ENCODE peak calls at places on chromosomes 7 and 10, in four cellular contexts. P, U, D and Z are unnamed samples.

GRCh38 chr10:69146756-69147155 is 22.8 kb downstream of the VPS26A start:
- DNase-seq in P (no peak), D (no peak), U (no peak), Z (no peak)

GRCh38 chr7:1986366-1987083 is 246.2 kb downstream of the MAD1L1 start:
- DNase-seq in P (no peak), D (no peak), U (no peak), Z (peak)

GRCh38 chr7:92955081-92955480 is 118.7 kb upstream of the CDK6 start:
- DNase-seq in D (no peak), U (no peak), P (no peak), Z (no peak)

GRCh38 chr7:74525881-74526280 is 72.2 kb downstream of the GTF2IRD1 start:
- DNase-seq in U (no peak), D (no peak), P (no peak), Z (no peak)

GRCh38 chr10:6494934-6495592 is 85.0 kb downstream of the PRKCQ start:
- DNase-seq in D (no peak), U (no peak), P (peak), Z (peak)

GRCh38 chr7:95267754-95268153 is 56.6 kb downstream of the PON1 start:
- DNase-seq in P (no peak), U (no peak), D (no peak), Z (no peak)

GRCh38 chr10:129949411-129950335 is 14.4 kb downstream of the EBF3 start:
- DNase-seq in P (peak), D (peak), U (no peak), Z (no peak)

GRCh38 chr7:18361756-18362155 is 133.8 kb upstream of the HDAC9 start:
- DNase-seq in D (peak), P (peak), U (no peak), Z (no peak)

GRCh38 chr7:135240446-135240845 is 6.8 kb downstream of the STRA8 start:
- DNase-seq in U (peak), P (no peak), D (no peak), Z (no peak)

GRCh38 chr10:44293842-44294241 is 91.1 kb downstream of the CXCL12 start:
- DNase-seq in U (peak), P (no peak), D (peak), Z (no peak)

GRCh38 chr10:72089618-72090017 is 1.3 kb upstream of the SPOCK2 start:
- DNase-seq in P (no peak), U (no peak), D (no peak), Z (no peak)

GRCh38 chr7:143979359-143979758 is 20.8 kb upstream of the OR6B1 start:
- DNase-seq in P (peak), U (no peak), D (no peak), Z (no peak)

GRCh38 chr7:85186083-85186520 is 754 bp downstream of the SEMA3D start:
- DNase-seq in D (peak), U (peak), P (peak), Z (no peak)

GRCh38 chr7:68185641-68186040 is 1189.0 kb downstream of the TYW1 start:
- DNase-seq in D (no peak), P (no peak), U (no peak), Z (no peak)

GRCh38 chr7:36526720-36527548 is 137.3 kb downstream of the ANLN start:
- DNase-seq in U (no peak), P (peak), D (no peak), Z (no peak)

GRCh38 chr10:112249722-112250121 is 33.5 kb upstream of the TECTB start:
- DNase-seq in P (no peak), D (no peak), U (no peak), Z (no peak)

GRCh38 chr10:69435966-69436520 is 15.2 kb upstream of the TSPAN15 start:
- DNase-seq in P (no peak), U (no peak), D (no peak), Z (no peak)

GRCh38 chr7:37945336-37945735 is 24.9 kb downstream of the EPDR1 start:
- DNase-seq in D (no peak), P (no peak), U (no peak), Z (no peak)

GRCh38 chr10:17891435-17891834 is 60.3 kb upstream of the SLC39A12 start:
- DNase-seq in U (no peak), P (no peak), D (no peak), Z (no peak)

GRCh38 chr10:188546-188945 is 53.3 kb downstream of the ZMYND11 start:
- DNase-seq in P (peak), U (no peak), D (no peak), Z (no peak)
- H3K27ac ChIP-seq in P (peak), U (no peak), D (no peak), Z (no peak)

GRCh38 chr7:41912851-41913580 is 210.1 kb upstream of the INHBA start:
- DNase-seq in D (no peak), P (no peak), U (no peak), Z (no peak)

GRCh38 chr7:41918597-41918996 is 215.7 kb upstream of the INHBA start:
- DNase-seq in U (peak), P (peak), D (no peak), Z (no peak)

GRCh38 chr7:41915861-41916260 is 213.0 kb upstream of the INHBA start:
- DNase-seq in D (no peak), U (no peak), P (peak), Z (no peak)

GRCh38 chr7:41912426-41912825 is 209.5 kb upstream of the INHBA start:
- DNase-seq in D (no peak), P (no peak), U (no peak), Z (no peak)

DNA sequence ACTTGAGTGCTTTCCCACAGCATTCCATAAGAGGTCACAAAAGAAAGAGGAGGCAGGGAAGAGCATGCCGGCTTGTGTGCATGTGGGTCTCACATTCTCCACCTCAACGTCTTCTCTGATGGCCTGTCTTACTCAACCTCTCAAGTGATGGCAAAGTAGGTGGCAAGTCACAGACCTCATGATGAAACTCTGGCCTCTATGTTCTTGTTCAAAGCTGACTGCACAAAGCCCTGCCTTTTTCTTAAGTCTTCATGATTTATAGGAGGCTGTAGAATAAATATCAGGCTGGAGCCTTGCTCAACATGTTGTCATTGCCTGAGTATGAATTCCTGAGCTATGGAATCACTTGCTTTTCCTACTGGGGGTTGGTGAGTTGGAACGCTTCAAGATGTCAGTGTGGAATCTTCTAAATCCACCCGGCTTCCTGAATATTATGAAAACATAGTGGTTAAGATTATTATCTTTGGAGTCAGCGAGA is 213.6 kb upstream of the INHBA start:
- DNase-seq in D (no peak), P (peak), U (no peak), Z (no peak)
- H3K27ac ChIP-seq in D (no peak), P (peak), U (no peak), Z (no peak)

DNA sequence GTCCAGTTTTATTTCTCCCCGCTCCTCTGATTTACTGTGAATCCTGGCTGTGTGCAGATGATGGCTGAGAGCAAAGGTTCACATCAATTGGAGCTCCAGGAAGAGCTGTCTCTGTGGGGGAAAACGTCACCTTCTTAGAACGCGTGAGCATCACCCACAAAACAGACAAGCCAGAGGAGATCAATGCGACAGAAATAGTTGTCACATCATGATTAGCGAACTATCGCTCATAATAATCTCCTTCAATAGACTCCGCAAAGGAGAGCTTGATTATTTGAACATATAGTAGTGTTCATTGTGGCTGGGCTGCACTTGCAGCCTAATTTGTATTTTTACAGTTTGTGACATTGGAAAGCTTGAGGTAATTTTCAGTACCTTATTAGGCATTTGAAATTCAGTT is 276.9 kb upstream of the PFKP start:
- DNase-seq in D (no peak), U (no peak), P (no peak), Z (no peak)
- H3K27ac ChIP-seq in D (no peak), U (no peak), P (no peak), Z (no peak)

DNA sequence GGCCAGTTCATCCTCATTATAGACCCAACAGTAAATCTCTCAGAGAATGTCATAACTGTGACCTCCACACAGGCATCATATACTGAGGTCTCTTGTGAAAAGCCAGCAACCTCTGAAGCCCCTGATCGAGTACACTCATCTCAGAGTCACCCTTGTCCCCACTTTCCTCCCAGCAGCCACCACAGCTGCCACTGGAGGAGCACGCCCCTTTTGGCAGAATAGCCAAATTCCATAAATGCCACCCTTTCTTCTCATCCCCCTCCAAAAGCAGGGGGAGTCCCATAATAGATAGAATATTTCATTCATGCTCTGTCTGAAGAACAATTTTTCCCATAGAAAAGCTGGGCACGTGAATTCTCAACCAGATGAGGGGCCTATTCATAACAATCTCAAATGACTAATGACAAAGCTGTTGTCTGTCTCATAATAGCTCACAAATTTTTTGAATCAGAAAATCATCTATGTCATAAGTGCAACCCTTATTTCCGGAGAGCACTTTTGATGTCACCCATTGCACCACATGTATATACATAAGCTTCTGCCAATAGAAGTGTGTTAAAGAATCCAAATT is 47.4 kb downstream of the SGMS1 start:
- DNase-seq in D (no peak), P (peak), U (no peak), Z (no peak)
- H3K27ac ChIP-seq in D (no peak), P (no peak), U (peak), Z (no peak)

DNA sequence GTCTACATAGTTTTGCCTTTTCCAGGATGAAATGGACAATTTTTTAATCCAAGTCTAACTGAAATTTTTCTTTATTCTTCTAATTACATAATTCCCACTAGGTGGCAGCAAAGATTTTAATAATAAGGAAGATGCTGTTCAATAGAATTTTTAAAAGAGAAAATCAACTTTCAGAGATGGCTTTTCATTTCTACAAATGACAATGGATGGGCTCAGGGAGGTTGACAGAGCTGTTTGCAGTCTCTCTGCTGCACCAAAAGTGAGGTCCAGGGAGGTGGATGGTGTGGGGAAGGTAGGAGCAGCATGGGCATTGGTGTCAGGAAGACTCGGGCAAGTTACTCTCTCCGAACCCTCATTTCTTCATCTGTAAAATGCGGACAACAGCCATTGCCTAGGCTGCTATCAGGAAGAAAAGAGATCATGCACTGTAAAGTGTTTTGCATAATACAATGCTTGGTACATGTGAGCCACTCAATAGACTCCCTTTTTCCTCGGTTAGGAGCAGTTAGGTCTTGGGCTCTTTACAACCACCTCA is 107.3 kb downstream of the ABLIM1 start:
- DNase-seq in U (no peak), P (peak), D (no peak), Z (no peak)
- H3K27ac ChIP-seq in U (peak), P (no peak), D (no peak), Z (no peak)

GRCh38 chr7:25621993-25622392 is 393.7 kb upstream of the NPVF start:
- DNase-seq in D (no peak), P (no peak), U (no peak), Z (no peak)

GRCh38 chr7:25624001-25624400 is 395.7 kb upstream of the NPVF start:
- DNase-seq in D (no peak), P (peak), U (no peak), Z (no peak)

GRCh38 chr7:25622716-25623115 is 394.4 kb upstream of the NPVF start:
- DNase-seq in U (no peak), D (no peak), P (no peak), Z (no peak)

GRCh38 chr7:25625316-25625715 is 397.0 kb upstream of the NPVF start:
- DNase-seq in U (no peak), D (no peak), P (no peak), Z (no peak)

DNA sequence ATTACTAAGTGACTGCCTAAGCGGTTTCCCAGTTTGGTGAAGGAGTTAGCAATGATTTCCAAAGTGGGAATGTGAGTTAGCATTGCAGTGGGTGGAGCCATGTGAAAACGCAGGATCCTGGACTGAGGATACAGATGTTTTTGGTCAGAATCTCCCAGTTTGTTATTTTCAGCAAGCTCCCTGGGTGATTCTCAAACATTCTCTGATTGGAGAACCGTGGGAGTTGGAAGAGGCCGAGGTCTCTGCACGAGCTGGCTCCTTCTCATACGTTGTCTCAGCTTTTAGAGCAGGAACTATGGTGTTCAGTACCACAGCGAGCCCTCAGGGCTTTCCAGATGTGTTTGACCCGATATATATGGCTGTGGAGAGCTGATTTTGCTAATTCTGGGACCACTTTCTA is 396.6 kb upstream of the NPVF start:
- DNase-seq in U (no peak), P (peak), D (peak), Z (no peak)
- H3K27ac ChIP-seq in U (peak), P (no peak), D (peak), Z (no peak)

DNA sequence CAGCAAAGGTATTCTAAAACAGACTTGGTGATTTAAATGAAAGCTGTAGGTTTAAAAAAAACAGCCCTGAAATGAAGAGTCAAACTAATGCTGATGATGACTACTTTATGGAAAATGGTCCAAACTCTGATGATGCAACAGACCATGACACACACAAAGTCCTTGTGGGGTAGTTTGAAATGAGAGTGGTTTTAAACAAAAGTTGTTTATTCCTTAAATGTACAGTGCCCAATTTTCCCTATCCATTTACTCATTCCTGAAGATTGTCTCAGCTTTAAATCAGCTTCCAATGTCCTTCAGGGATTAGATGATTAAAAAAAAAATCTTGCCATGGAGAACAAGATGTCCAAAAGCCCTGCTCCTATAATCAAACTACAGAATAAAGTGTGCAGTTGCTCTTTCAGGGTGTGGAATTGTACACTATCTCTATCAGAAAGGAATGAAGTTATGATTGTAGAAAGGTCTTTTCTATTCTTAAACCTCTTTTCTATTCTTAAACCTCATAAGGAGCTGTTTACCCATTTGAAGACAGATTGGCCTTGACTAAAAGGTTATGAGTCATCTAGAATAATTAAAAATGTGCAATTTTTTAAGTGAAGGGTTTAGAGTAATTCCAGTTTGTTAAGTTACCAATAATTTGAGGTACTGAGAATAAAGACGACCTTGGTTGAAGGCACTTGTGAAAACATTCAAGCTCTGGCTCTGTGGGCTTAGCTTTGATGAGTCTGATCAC is 70.2 kb upstream of the ITGA8 start:
- DNase-seq in P (peak), D (no peak), U (no peak), Z (peak)
- H3K27ac ChIP-seq in P (peak), D (peak), U (no peak), Z (no peak)

DNA sequence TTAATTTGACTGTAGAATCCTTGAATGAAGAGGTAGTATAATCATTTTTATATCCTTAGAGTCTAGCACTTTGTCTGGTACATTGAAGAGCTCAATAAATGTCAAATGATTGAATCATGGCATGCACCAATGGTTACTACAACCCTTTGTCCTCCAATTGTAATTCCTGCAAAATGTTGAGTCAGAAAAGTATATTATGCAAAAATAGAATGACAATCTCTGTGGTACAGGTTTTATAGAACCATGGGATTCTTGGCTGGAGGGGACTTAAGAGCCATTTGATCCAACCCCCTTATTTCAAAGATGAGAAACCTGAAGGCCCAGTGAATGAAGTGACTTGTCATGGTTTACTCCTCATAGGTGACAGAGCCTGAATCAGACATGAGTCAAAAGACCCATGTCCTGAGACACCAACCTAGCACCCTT is 30.9 kb upstream of the SMKR1 start:
- DNase-seq in U (no peak), P (peak), D (no peak), Z (no peak)
- H3K27ac ChIP-seq in U (no peak), P (no peak), D (no peak), Z (no peak)

GRCh38 chr7:32910195-32910594 is 18.6 kb upstream of the KBTBD2 start:
- DNase-seq in U (no peak), P (no peak), D (no peak), Z (no peak)

GRCh38 chr7:32900415-32900814 is 8.9 kb upstream of the KBTBD2 start:
- DNase-seq in P (no peak), D (no peak), U (no peak), Z (no peak)

GRCh38 chr7:32901629-32902028 is 10.1 kb upstream of the KBTBD2 start:
- DNase-seq in P (no peak), D (no peak), U (no peak), Z (no peak)

GRCh38 chr7:32905175-32905662 is 13.7 kb upstream of the KBTBD2 start:
- DNase-seq in U (peak), P (peak), D (peak), Z (peak)
- H3K27ac ChIP-seq in U (no peak), P (no peak), D (no peak), Z (peak)

DNA sequence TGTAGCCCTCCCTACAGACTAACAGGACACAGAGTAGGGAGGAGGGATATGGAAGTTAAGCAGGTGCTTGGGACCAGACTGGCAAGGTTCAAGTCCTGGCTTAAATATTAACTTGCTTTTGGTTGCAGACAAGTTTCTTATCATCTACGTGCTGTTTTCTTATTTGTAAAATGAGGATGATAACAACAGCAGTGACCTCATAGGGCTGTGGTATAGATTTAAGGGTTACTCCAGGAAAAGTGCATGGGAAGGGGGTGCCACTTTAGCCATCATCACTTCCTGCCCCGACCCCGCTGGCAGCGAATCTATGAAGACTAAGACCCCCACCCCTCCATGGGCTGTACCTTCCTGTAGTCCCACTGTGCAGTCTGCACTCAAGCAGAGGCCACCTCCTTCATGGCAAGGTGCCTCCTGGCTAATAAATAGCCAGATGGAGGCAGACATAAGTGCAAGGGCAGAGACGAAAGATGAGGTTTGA is 250.2 kb downstream of the COBL start:
- DNase-seq in D (no peak), P (no peak), U (no peak), Z (no peak)
- H3K27ac ChIP-seq in D (no peak), P (no peak), U (no peak), Z (no peak)